ENCODE peak calls at places on chromosomes 12 and 14, in ten cellular contexts. B is adrenal gland, U is tibial nerve, J is ovary, E is Peyer's patch, I is IMR-90, D is sigmoid colon, N is suprapubic skin, M is vagina, K is A549. P is an unnamed sample.

GRCh38 chr12:121132601-121133481 is at the start of gene P2RX7:
- DNase-seq in B (peak), U (peak), J (peak), E (peak), I (peak), D (peak), N (peak), M (peak), K (peak), P (no peak)

GRCh38 chr14:61444215-61444768 is 122.9 kb downstream of the PRKCH start:
- DNase-seq in B (no peak), U (no peak), J (no peak), E (peak), I (no peak), D (no peak), N (no peak), M (no peak), K (no peak), P (no peak)

GRCh38 chr12:67911293-67911637 is 78.0 kb upstream of the IFNG-AS1 start:
- DNase-seq in B (no peak), U (no peak), J (no peak), E (no peak), I (peak), D (no peak), N (no peak), M (no peak), K (no peak), P (no peak)

GRCh38 chr12:101086490-101086889 is 123.5 kb downstream of the SLC5A8 start:
- DNase-seq in B (no peak), U (no peak), J (no peak), E (no peak), I (peak), D (no peak), N (no peak), M (no peak), K (no peak), P (no peak)

GRCh38 chr12:83016226-83016835 is 329.6 kb downstream of the TMTC2 start:
- DNase-seq in B (peak), U (no peak), J (peak), E (no peak), I (peak), D (peak), N (no peak), M (no peak), K (peak), P (no peak)

GRCh38 chr14:82759691-82760090 is 1226.0 kb upstream of the SEL1L start:
- DNase-seq in B (no peak), U (no peak), J (no peak), E (no peak), I (no peak), D (no peak), N (no peak), M (no peak), K (no peak), P (no peak)

GRCh38 chr14:93133476-93133875 is 17.8 kb upstream of the ITPK1 start:
- DNase-seq in B (no peak), U (no peak), J (no peak), E (no peak), I (peak), D (peak), N (no peak), M (no peak), K (no peak), P (no peak)

GRCh38 chr14:46902837-46903236 is 251.3 kb upstream of the RPL10L start:
- DNase-seq in B (no peak), U (no peak), J (no peak), E (no peak), I (no peak), D (no peak), N (no peak), M (no peak), K (no peak), P (no peak)

GRCh38 chr14:100239200-100239839 is 376 bp downstream of the YY1 start:
- DNase-seq in B (peak), U (peak), J (peak), E (peak), I (no peak), D (peak), N (peak), M (no peak), K (no peak), P (no peak)

GRCh38 chr14:29709490-29709889 is 218.2 kb downstream of the PRKD1 start:
- DNase-seq in B (no peak), U (no peak), J (no peak), E (no peak), I (peak), D (no peak), N (no peak), M (no peak), K (no peak), P (no peak)

GRCh38 chr12:116358850-116359761 is 81.6 kb upstream of the MED13L start:
- DNase-seq in B (peak), U (peak), J (peak), E (peak), I (peak), D (peak), N (peak), M (peak), K (peak), P (peak)
- TF ChIP-seq POLR2A in B (no peak), U (no peak), J (no peak), E (no peak), I (no peak), D (no peak), N (no peak), M (no peak), K (no peak), P (no peak)

DNA sequence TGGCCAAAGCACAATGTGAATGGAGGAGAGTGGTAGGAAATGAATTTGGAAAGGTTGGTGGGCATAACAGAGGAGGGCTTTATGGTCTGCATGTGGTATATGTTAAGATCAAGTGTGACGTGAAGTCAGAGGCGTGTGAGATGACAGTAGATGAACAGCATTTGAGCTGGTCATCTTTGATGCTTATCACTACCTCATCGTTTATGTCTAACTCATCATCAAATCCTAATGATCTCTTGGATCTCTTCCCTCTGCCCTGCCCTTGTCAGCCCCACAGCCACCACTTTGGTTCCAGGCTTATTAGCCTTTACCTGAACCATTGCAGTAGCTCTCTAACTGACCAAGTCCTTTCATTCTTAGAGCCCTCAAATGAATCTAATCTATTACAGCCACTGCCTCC is 132.5 kb downstream of the LLPH start:
- DNase-seq in B (no peak), U (no peak), J (no peak), E (no peak), I (no peak), D (no peak), N (no peak), M (no peak), K (no peak), P (no peak)
- TF ChIP-seq POLR2A in B (no peak), U (no peak), J (no peak), E (no peak), I (no peak), D (no peak), N (no peak), M (no peak), K (no peak), P (no peak)

GRCh38 chr14:105167303-105168092 is 1.1 kb downstream of the JAG2 start:
- DNase-seq in B (no peak), U (no peak), J (no peak), E (no peak), I (no peak), D (no peak), N (no peak), M (no peak), K (no peak), P (no peak)
- TF ChIP-seq POLR2A in B (no peak), U (no peak), J (no peak), E (no peak), I (no peak), D (no peak), N (no peak), M (no peak), K (peak), P (no peak)

GRCh38 chr12:57496822-57497221 is 9.0 kb downstream of the MARS1 start:
- DNase-seq in B (no peak), U (no peak), J (no peak), E (no peak), I (no peak), D (no peak), N (no peak), M (no peak), K (no peak), P (no peak)

GRCh38 chr12:57498143-57498524 is 10.3 kb downstream of the MARS1 start:
- DNase-seq in B (no peak), U (no peak), J (no peak), E (no peak), I (no peak), D (no peak), N (no peak), M (no peak), K (no peak), P (no peak)

GRCh38 chr12:57498571-57498970 is 10.7 kb downstream of the MARS1 start:
- DNase-seq in B (no peak), U (no peak), J (no peak), E (no peak), I (no peak), D (no peak), N (no peak), M (no peak), K (no peak), P (no peak)

GRCh38 chr12:57497223-57498142 is 9.6 kb downstream of the MARS1 start:
- DNase-seq in B (no peak), U (no peak), J (no peak), E (no peak), I (no peak), D (no peak), N (no peak), M (no peak), K (no peak), P (no peak)

GRCh38 chr12:57500213-57500612 is 12.3 kb downstream of the MARS1 start:
- DNase-seq in B (no peak), U (no peak), J (no peak), E (no peak), I (no peak), D (no peak), N (no peak), M (no peak), K (no peak), P (no peak)
- TF ChIP-seq POLR2A in B (no peak), U (no peak), J (no peak), E (no peak), I (no peak), D (no peak), N (no peak), M (no peak), K (no peak), P (no peak)

GRCh38 chr14:35112641-35113040 is 9.1 kb downstream of the PPP2R3C start:
- DNase-seq in B (no peak), U (no peak), J (no peak), E (no peak), I (no peak), D (no peak), N (no peak), M (no peak), K (no peak), P (no peak)

GRCh38 chr14:35116242-35116641 is 5.5 kb downstream of the PPP2R3C start:
- DNase-seq in B (no peak), U (no peak), J (no peak), E (no peak), I (no peak), D (no peak), N (no peak), M (no peak), K (no peak), P (no peak)

GRCh38 chr14:35117112-35117511 is 4.7 kb downstream of the PPP2R3C start:
- DNase-seq in B (no peak), U (no peak), J (no peak), E (no peak), I (no peak), D (no peak), N (no peak), M (no peak), K (no peak), P (no peak)

GRCh38 chr14:35113308-35113950 is 8.4 kb downstream of the PPP2R3C start:
- DNase-seq in B (no peak), U (no peak), J (no peak), E (no peak), I (no peak), D (no peak), N (no peak), M (no peak), K (no peak), P (no peak)

DNA sequence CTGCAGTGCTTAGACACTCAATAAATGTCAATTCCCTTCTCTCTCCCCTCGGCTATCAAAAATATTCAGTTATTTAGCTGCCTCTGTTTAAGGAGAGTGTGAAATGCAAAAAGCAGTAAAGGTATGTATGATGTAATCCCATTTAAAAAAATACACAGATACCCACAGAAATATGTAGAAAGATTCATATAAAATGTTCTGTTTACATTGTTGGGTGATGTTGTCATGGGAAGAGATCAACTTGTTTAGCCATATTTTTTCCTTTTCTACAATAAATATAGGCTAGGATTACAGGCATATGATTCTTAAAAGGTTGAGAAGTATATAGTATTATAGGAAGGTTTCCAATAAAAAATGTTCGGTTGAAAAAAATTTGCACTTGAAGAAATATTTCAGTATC is 7.8 kb downstream of the PPP2R3C start:
- DNase-seq in B (no peak), U (no peak), J (no peak), E (no peak), I (peak), D (no peak), N (no peak), M (no peak), K (no peak), P (no peak)
- TF ChIP-seq POLR2A in B (no peak), U (no peak), J (no peak), E (no peak), I (no peak), D (no peak), N (no peak), M (no peak), K (no peak), P (no peak)

GRCh38 chr12:50224026-50224692 is 57.0 kb upstream of the CERS5 start:
- DNase-seq in B (no peak), U (no peak), J (no peak), E (peak), I (peak), D (no peak), N (no peak), M (no peak), K (peak), P (no peak)
- TF ChIP-seq POLR2A in B (no peak), U (no peak), J (no peak), E (no peak), I (no peak), D (no peak), N (no peak), M (no peak), K (no peak), P (no peak)

GRCh38 chr12:49328816-49329215 is 5.8 kb downstream of the TROAP start:
- DNase-seq in B (no peak), U (no peak), J (no peak), E (no peak), I (no peak), D (peak), N (peak), M (no peak), K (no peak), P (no peak)

GRCh38 chr12:49331360-49332222 is 5.4 kb downstream of the C1QL4 start:
- DNase-seq in B (peak), U (peak), J (peak), E (peak), I (peak), D (peak), N (peak), M (peak), K (peak), P (no peak)

GRCh38 chr12:49332441-49332861 is 4.5 kb downstream of the C1QL4 start:
- DNase-seq in B (peak), U (no peak), J (no peak), E (no peak), I (no peak), D (peak), N (peak), M (peak), K (no peak), P (no peak)

GRCh38 chr12:49330032-49330619 is 6.9 kb downstream of the C1QL4 start:
- DNase-seq in B (peak), U (no peak), J (no peak), E (no peak), I (no peak), D (peak), N (peak), M (no peak), K (no peak), P (no peak)

GRCh38 chr12:49330631-49331359 is 6.2 kb downstream of the C1QL4 start:
- DNase-seq in B (peak), U (no peak), J (no peak), E (no peak), I (no peak), D (peak), N (peak), M (no peak), K (no peak), P (no peak)
- TF ChIP-seq POLR2A in B (no peak), U (no peak), J (no peak), E (no peak), I (no peak), D (no peak), N (no peak), M (no peak), K (no peak), P (no peak)

GRCh38 chr12:84643993-84644392 is 268.6 kb downstream of the SLC6A15 start:
- DNase-seq in B (no peak), U (no peak), J (no peak), E (no peak), I (no peak), D (no peak), N (no peak), M (no peak), K (no peak), P (no peak)

GRCh38 chr12:84642201-84642600 is 270.4 kb downstream of the SLC6A15 start:
- DNase-seq in B (no peak), U (no peak), J (no peak), E (no peak), I (peak), D (no peak), N (no peak), M (no peak), K (no peak), P (no peak)

DNA sequence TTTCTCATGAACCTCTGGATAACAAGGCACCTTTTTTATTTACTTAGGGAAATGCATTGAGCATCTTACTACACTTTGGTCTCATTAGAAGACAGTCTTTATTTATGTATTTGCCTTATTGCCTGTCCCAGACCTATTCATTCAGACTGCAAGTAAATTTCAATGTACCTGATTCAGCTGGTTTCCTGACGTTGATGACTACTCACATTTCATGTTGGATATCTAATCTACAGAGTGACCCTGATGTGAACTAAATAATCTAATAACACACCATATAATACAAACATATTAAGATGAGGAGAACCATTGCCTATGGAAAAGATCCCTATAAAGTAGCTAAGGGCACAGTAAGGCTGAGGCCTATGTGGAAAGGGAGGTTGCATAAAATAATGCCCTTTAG is 267.7 kb downstream of the SLC6A15 start:
- DNase-seq in B (no peak), U (no peak), J (no peak), E (no peak), I (no peak), D (no peak), N (no peak), M (no peak), K (no peak), P (no peak)
- TF ChIP-seq POLR2A in B (no peak), U (no peak), J (no peak), E (no peak), I (no peak), D (no peak), N (no peak), M (no peak), K (no peak), P (no peak)

GRCh38 chr12:130633771-130634170 is 82.3 kb downstream of the RIMBP2 start:
- DNase-seq in B (peak), U (no peak), J (no peak), E (no peak), I (no peak), D (peak), N (peak), M (no peak), K (no peak), P (no peak)

GRCh38 chr12:130639759-130640158 is 76.3 kb downstream of the RIMBP2 start:
- DNase-seq in B (no peak), U (no peak), J (no peak), E (no peak), I (no peak), D (no peak), N (no peak), M (no peak), K (no peak), P (no peak)

GRCh38 chr12:130632582-130633174 is 83.4 kb downstream of the RIMBP2 start:
- DNase-seq in B (no peak), U (no peak), J (no peak), E (no peak), I (no peak), D (no peak), N (no peak), M (no peak), K (no peak), P (no peak)

GRCh38 chr12:130636370-130636769 is 79.7 kb downstream of the RIMBP2 start:
- DNase-seq in B (no peak), U (no peak), J (no peak), E (no peak), I (no peak), D (no peak), N (no peak), M (no peak), K (no peak), P (no peak)

GRCh38 chr12:130634866-130635265 is 81.2 kb downstream of the RIMBP2 start:
- DNase-seq in B (no peak), U (no peak), J (no peak), E (no peak), I (no peak), D (peak), N (no peak), M (no peak), K (no peak), P (no peak)
- TF ChIP-seq POLR2A in B (no peak), U (no peak), J (no peak), E (no peak), I (no peak), D (no peak), N (no peak), M (no peak), K (no peak), P (no peak)

GRCh38 chr14:77071938-77072388 is 26.1 kb upstream of the CIPC start:
- DNase-seq in B (no peak), U (no peak), J (no peak), E (no peak), I (peak), D (no peak), N (no peak), M (no peak), K (no peak), P (no peak)

GRCh38 chr14:77074969-77075368 is 23.1 kb upstream of the CIPC start:
- DNase-seq in B (no peak), U (no peak), J (no peak), E (no peak), I (no peak), D (no peak), N (peak), M (no peak), K (no peak), P (no peak)

GRCh38 chr14:77077040-77077439 is 21.0 kb upstream of the CIPC start:
- DNase-seq in B (no peak), U (no peak), J (no peak), E (no peak), I (no peak), D (no peak), N (peak), M (no peak), K (no peak), P (no peak)

GRCh38 chr14:77076118-77076631 is 21.9 kb upstream of the CIPC start:
- DNase-seq in B (peak), U (peak), J (no peak), E (peak), I (no peak), D (peak), N (peak), M (no peak), K (no peak), P (no peak)
- TF ChIP-seq POLR2A in B (peak), U (peak), J (peak), E (peak), I (no peak), D (peak), N (peak), M (peak), K (no peak), P (peak)

P was measured in esophagus squamous epithelium.